ENCODE peak calls at places on chromosomes 12 and 14, in eight cellular contexts. S is stimulated activated CD8-positive, alpha-beta memory T cell treated with anti-CD3 and anti-CD28 coated beads, Interleukin-12 subunit alpha, Interleukin-12 subunit beta, amount 100 ng/mL, for 4 hours; T is tibial artery; G is A172; A is stimulated activated CD4-positive, alpha-beta T cell treated with anti-CD3 and anti-CD28 coated beads, Interleukin-2, amount 100 ng/mL, for 24 hours; Y is T-helper 1 cell; W is D341Med; I is C1 segment of cervical spinal cord. N is an unnamed sample.

GRCh38 chr14:100773331-100774163 is 46.9 kb downstream of the DLK1 start:
- DNase-seq in G (no peak), A (no peak), I (no peak), S (no peak), Y (no peak), W (peak; percentile 29), T (no peak), N (no peak)

GRCh38 chr12:8852119-8852518 is 29.7 kb downstream of the A2ML1 start:
- DNase-seq in T (no peak), S (no peak), I (no peak), A (no peak), Y (no peak), G (no peak), W (no peak), N (no peak)

GRCh38 chr12:57892232-57892987 is 45.9 kb upstream of the CTDSP2 start:
- DNase-seq in G (no peak), T (no peak), I (no peak), Y (no peak), S (no peak), W (no peak), A (no peak), N (no peak)

GRCh38 chr14:78310263-78310662 is 140.1 kb downstream of the NRXN3 start:
- DNase-seq in W (no peak), G (no peak), I (no peak), A (no peak), T (no peak), S (no peak), Y (no peak), N (no peak)

GRCh38 chr14:53384073-53384472 is 230.9 kb upstream of the DDHD1 start:
- DNase-seq in W (no peak), Y (no peak), A (no peak), I (no peak), G (no peak), S (no peak), T (no peak), N (no peak)

GRCh38 chr12:127711108-127711507 is 555.9 kb upstream of the TMEM132C start:
- DNase-seq in T (no peak), A (no peak), S (no peak), Y (no peak), I (no peak), G (no peak), W (no peak), N (peak; percentile 18)

GRCh38 chr12:76153616-76154015 is 69.1 kb upstream of the NAP1L1 start:
- DNase-seq in G (no peak), T (no peak), I (no peak), W (no peak), Y (no peak), A (no peak), S (no peak), N (no peak)

GRCh38 chr14:83478741-83479140 is 1945.1 kb upstream of the SEL1L start:
- DNase-seq in T (no peak), I (no peak), A (no peak), W (no peak), S (no peak), Y (no peak), G (no peak), N (no peak)

GRCh38 chr12:53626702-53627169 is 554 bp upstream of the ATF7 start:
- DNase-seq in Y (no peak), I (no peak), T (no peak), W (no peak), S (no peak), A (no peak), G (no peak), N (peak; percentile 16)

GRCh38 chr12:34605510-34605887 is 583.2 kb downstream of the ALG10 start:
- DNase-seq in G (no peak), T (no peak), S (no peak), A (no peak), I (no peak), W (peak; percentile 3), Y (no peak), N (no peak)

GRCh38 chr12:121030576-121031212 is 8.4 kb downstream of the OASL start:
- DNase-seq in G (no peak), W (no peak), T (no peak), A (no peak), I (no peak), S (no peak), Y (no peak), N (no peak)

GRCh38 chr12:82758743-82759142 is 72.0 kb downstream of the TMTC2 start:
- DNase-seq in I (no peak), W (no peak), A (no peak), G (no peak), Y (no peak), T (no peak), S (no peak), N (no peak)

GRCh38 chr14:51006781-51007211 is 62.5 kb upstream of the PYGL start:
- DNase-seq in W (no peak), S (no peak), A (no peak), I (peak; percentile 19), G (peak; percentile 74), T (peak; percentile 60), Y (no peak), N (peak; percentile 74)

GRCh38 chr14:104686624-104687517 is 2.5 kb upstream of the INF2 start:
- DNase-seq in Y (no peak), S (no peak), T (no peak), G (no peak), A (no peak), W (no peak), I (no peak), N (no peak)

GRCh38 chr14:106790189-106791036 is 1264.0 kb downstream of the TMEM121 start:
- DNase-seq in A (peak; percentile 84), W (peak; percentile 72), G (peak; percentile 19), S (peak; percentile 41), Y (peak; percentile 63), T (peak; percentile 45), I (peak; percentile 1), N (peak; percentile 70)

GRCh38 chr12:81070846-81071245 is 7.0 kb upstream of the ACSS3 start:
- DNase-seq in G (no peak), W (no peak), S (no peak), A (no peak), I (no peak), Y (no peak), T (no peak), N (no peak)

GRCh38 chr12:98587084-98587483 is 6.4 kb upstream of the SLC25A3 start:
- DNase-seq in I (no peak), T (no peak), A (no peak), G (no peak), W (no peak), S (no peak), Y (no peak), N (no peak)

GRCh38 chr14:56195727-56196126 is 77.5 kb downstream of the PELI2 start:
- DNase-seq in S (no peak), I (no peak), Y (no peak), G (peak; percentile 74), A (no peak), T (no peak), W (no peak), N (no peak)

GRCh38 chr12:107318554-107318803 is 225.1 kb upstream of the CRY1 start:
- DNase-seq in W (no peak), I (no peak), T (no peak), Y (no peak), A (no peak), S (no peak), G (no peak), N (no peak)

GRCh38 chr12:91576432-91576831 is 393.8 kb upstream of the DCN start:
- DNase-seq in I (no peak), S (no peak), W (no peak), A (no peak), T (no peak), G (no peak), Y (no peak), N (no peak)

GRCh38 chr12:52058631-52059324 is 7.5 kb downstream of the NR4A1 start:
- DNase-seq in A (no peak), Y (no peak), T (no peak), I (peak; percentile 26), S (no peak), G (no peak), W (no peak), N (no peak)

GRCh38 chr14:102539544-102540309 is 30.2 kb upstream of the ANKRD9 start:
- DNase-seq in W (peak; percentile 93), A (no peak), T (no peak), I (no peak), S (no peak), Y (no peak), G (no peak), N (no peak)

GRCh38 chr12:530308-530707 is 70.6 kb downstream of the B4GALNT3 start:
- DNase-seq in W (no peak), S (no peak), A (no peak), Y (no peak), I (no peak), T (no peak), G (peak; percentile 86), N (no peak)

GRCh38 chr12:123498126-123498825 is 35.2 kb downstream of the RILPL1 start:
- DNase-seq in Y (no peak), A (no peak), T (no peak), W (peak; percentile 15), S (no peak), G (no peak), I (no peak), N (no peak)

GRCh38 chr14:72454388-72454787 is 439.5 kb downstream of the DPF3 start:
- DNase-seq in I (no peak), T (no peak), G (no peak), S (no peak), Y (no peak), A (no peak), W (no peak), N (no peak)

GRCh38 chr12:27604431-27604830 is 80.4 kb downstream of the PPFIBP1 start:
- DNase-seq in W (no peak), I (no peak), T (no peak), G (no peak), A (no peak), Y (no peak), S (no peak), N (no peak)

GRCh38 chr14:67575684-67576083 is 24.4 kb downstream of the PIGH start:
- DNase-seq in G (peak; percentile 4), W (no peak), I (no peak), A (no peak), S (no peak), T (no peak), Y (no peak), N (no peak)

GRCh38 chr12:89663577-89664357 is 44.9 kb downstream of the ATP2B1 start:
- DNase-seq in I (no peak), G (peak; percentile 13), T (no peak), Y (no peak), A (peak; percentile 22), S (no peak), W (no peak), N (peak; percentile 10)

GRCh38 chr12:113302925-113303640 is 31.8 kb downstream of the SLC8B1 start:
- DNase-seq in Y (no peak), I (no peak), S (no peak), T (no peak), A (no peak), G (no peak), W (no peak), N (no peak)

GRCh38 chr12:93990832-93991748 is 157.3 kb upstream of the PLXNC1 start:
- DNase-seq in T (peak; percentile 48), A (no peak), Y (no peak), I (peak; percentile 6), S (no peak), W (no peak), G (no peak), N (no peak)

GRCh38 chr14:55980970-55981369 is 137.2 kb upstream of the PELI2 start:
- DNase-seq in I (no peak), W (no peak), T (no peak), G (no peak), Y (no peak), S (no peak), A (no peak), N (no peak)

GRCh38 chr12:100688451-100688864 is 106.1 kb upstream of the ANO4 start:
- DNase-seq in I (no peak), W (no peak), G (peak; percentile 55), S (no peak), A (no peak), Y (no peak), T (no peak), N (no peak)

GRCh38 chr12:64635356-64635998 is 25.2 kb downstream of the RASSF3 start:
- DNase-seq in T (no peak), Y (no peak), W (no peak), G (no peak), S (no peak), I (no peak), A (no peak), N (no peak)

GRCh38 chr14:105092124-105092911 is 27.1 kb upstream of the GPR132 start:
- DNase-seq in I (no peak), G (peak; percentile 54), T (no peak), A (no peak), W (peak; percentile 70), Y (no peak), S (no peak), N (peak; percentile 38)